ENCODE peak calls at places on chromosomes 7 and 10, in six cellular contexts. C, N, P, W, I and D are unnamed samples.

GRCh38 chr10:4615042-4615441 is 211.0 kb upstream of the AKR1E2 start:
- DNase-seq in C (no peak), N (no peak), P (no peak), W (no peak), I (no peak), D (no peak)

GRCh38 chr10:68052463-68052862 is 22.6 kb downstream of the HERC4 start:
- DNase-seq in C (no peak), N (no peak), P (no peak), W (no peak), I (no peak), D (no peak)

GRCh38 chr7:17598846-17599245 is 300.4 kb downstream of the AHR start:
- DNase-seq in C (no peak), N (no peak), P (no peak), W (no peak), I (no peak), D (no peak)

GRCh38 chr10:122688293-122688989 is 11.2 kb downstream of the C10orf120 start:
- DNase-seq in C (no peak), N (no peak), P (no peak), W (no peak), I (no peak), D (no peak)

GRCh38 chr7:2629740-2630681 is 1.8 kb upstream of the TTYH3 start:
- DNase-seq in C (no peak), N (no peak), P (no peak), W (no peak), I (peak), D (no peak)

GRCh38 chr7:130062246-130062645 is 8.1 kb upstream of the KLHDC10 start:
- DNase-seq in C (no peak), N (no peak), P (no peak), W (no peak), I (no peak), D (no peak)

GRCh38 chr10:12252882-12253546 is 57.0 kb downstream of the CDC123 start:
- DNase-seq in C (no peak), N (no peak), P (no peak), W (peak), I (no peak), D (no peak)

GRCh38 chr7:50335795-50336754 is 31.6 kb downstream of the IKZF1 start:
- DNase-seq in C (no peak), N (no peak), P (no peak), W (peak), I (no peak), D (no peak)

GRCh38 chr7:51034531-51035264 is 252.0 kb upstream of the GRB10 start:
- DNase-seq in C (no peak), N (no peak), P (no peak), W (no peak), I (no peak), D (no peak)

GRCh38 chr10:129760003-129760315 is 204.1 kb downstream of the EBF3 start:
- DNase-seq in C (no peak), N (no peak), P (no peak), W (no peak), I (no peak), D (no peak)

GRCh38 chr7:34066968-34067367 is 161.6 kb downstream of the BMPER start:
- DNase-seq in C (no peak), N (no peak), P (no peak), W (no peak), I (no peak), D (no peak)

GRCh38 chr7:25822823-25823222 is 329.2 kb upstream of the NFE2L3 start:
- DNase-seq in C (no peak), N (no peak), P (no peak), W (no peak), I (no peak), D (no peak)

GRCh38 chr7:110347091-110347490 is 743.8 kb upstream of the LRRN3 start:
- DNase-seq in C (no peak), N (no peak), P (no peak), W (no peak), I (no peak), D (no peak)

GRCh38 chr7:66837661-66838060 is 83.4 kb upstream of the TMEM248 start:
- DNase-seq in C (no peak), N (no peak), P (no peak), W (no peak), I (no peak), D (no peak)

GRCh38 chr7:20157456-20157855 is 59.7 kb downstream of the MACC1 start:
- DNase-seq in C (no peak), N (no peak), P (no peak), W (no peak), I (no peak), D (no peak)

GRCh38 chr7:43303740-43304241 is 191.3 kb downstream of the HECW1 start:
- DNase-seq in C (no peak), N (no peak), P (no peak), W (peak), I (no peak), D (no peak)

GRCh38 chr10:27783660-27784059 is 38.0 kb upstream of the MKX start:
- DNase-seq in C (no peak), N (no peak), P (peak), W (peak), I (peak), D (no peak)

GRCh38 chr7:43363429-43363894 is 219.4 kb upstream of the STK17A start:
- DNase-seq in C (no peak), N (no peak), P (no peak), W (no peak), I (no peak), D (no peak)

GRCh38 chr10:62620491-62620890 is 184.0 kb upstream of the ADO start:
- DNase-seq in C (no peak), N (no peak), P (no peak), W (no peak), I (no peak), D (no peak)

GRCh38 chr7:155922507-155922841 is 110.2 kb upstream of the SHH start:
- DNase-seq in C (no peak), N (no peak), P (no peak), W (no peak), I (no peak), D (no peak)

GRCh38 chr7:155919400-155920067 is 107.3 kb upstream of the SHH start:
- DNase-seq in C (no peak), N (no peak), P (no peak), W (no peak), I (no peak), D (no peak)

GRCh38 chr7:155920068-155920461 is 107.8 kb upstream of the SHH start:
- DNase-seq in C (no peak), N (no peak), P (no peak), W (no peak), I (no peak), D (no peak)

GRCh38 chr7:155921804-155922506 is 109.7 kb upstream of the SHH start:
- DNase-seq in C (no peak), N (no peak), P (no peak), W (no peak), I (no peak), D (no peak)

GRCh38 chr7:155921086-155921803 is 109.0 kb upstream of the SHH start:
- DNase-seq in C (no peak), N (no peak), P (no peak), W (no peak), I (no peak), D (no peak)
- TF ChIP-seq TAF1 in C (no peak), N (no peak), P (no peak), W (no peak), I (no peak), D (no peak)

DNA sequence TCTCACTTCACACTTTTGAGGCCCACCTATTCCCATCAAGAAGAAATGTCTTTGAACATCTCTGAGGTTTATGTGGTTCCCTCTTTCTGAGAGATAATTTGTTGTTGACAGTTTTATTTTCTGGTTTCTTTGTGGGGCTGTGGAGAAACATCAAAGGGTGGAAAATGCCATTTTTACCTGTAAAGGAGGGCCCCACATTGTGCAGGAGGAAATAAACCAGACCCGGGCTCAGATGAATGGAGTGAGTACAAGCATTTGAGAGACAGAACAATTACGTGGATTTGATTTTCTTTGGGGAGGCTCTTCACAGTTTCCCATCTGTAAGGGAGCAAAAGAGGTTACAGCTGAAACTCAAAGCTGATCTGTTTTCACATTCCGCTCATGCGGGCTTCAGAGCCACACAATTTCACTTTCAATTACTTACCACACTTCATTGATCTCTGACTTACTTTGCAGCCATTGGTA is 29.8 kb downstream of the ITPRIP start:
- DNase-seq in C (peak), N (no peak), P (no peak), W (no peak), I (no peak), D (no peak)
- TF ChIP-seq POLR2A in C (no peak), N (no peak), P (no peak), W (no peak), I (no peak), D (no peak)

DNA sequence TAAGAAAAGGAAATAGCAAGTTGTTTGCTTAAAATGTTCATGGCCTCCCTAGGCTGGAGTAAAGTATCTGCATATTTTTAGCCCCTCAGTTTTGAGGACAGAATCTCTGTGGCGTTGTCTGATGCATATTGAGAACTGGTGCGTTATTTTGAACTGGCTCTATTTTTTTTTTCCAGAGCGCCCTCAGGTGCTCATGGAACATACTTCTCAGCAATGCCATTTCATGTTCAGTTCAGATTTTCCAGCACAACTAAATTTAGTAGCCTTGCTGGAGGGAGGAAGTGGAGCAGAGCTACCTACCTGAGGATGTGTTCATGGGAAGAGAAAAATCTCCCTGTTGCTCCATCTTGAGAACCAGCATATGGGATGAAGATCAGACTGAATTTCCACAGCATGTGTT is 870.5 kb downstream of the LRMDA start:
- DNase-seq in C (no peak), N (no peak), P (no peak), W (no peak), I (peak), D (no peak)
- TF ChIP-seq TAF1 in C (no peak), N (no peak), P (no peak), W (no peak), I (no peak), D (no peak)

GRCh38 chr7:131107343-131108211 is 220.1 kb upstream of the MKLN1 start:
- DNase-seq in C (no peak), N (peak), P (no peak), W (peak), I (peak), D (peak)
- TF ChIP-seq POLR2A in C (peak), N (peak), P (no peak), W (peak), I (peak), D (peak)

DNA sequence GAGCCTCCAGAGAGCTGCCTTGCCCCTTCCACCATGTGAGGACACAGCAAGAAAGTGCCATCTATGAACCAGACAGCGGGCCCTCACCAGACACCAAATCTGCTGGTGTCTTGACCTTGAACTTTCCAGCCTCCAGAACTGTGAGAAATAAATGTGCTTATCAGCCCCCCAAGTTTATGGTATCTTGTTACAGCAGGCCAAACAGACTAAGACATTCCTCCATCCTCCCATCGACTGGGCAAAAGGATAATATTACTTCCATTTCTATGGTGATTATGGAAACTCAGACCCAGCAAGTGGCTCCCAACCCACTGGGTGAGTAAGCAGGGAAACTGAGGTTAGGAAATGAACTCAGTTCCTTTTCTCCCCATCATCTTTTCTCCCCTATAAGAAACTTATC is 288.4 kb downstream of the KCNMA1 start:
- DNase-seq in C (no peak), N (no peak), P (no peak), W (no peak), I (no peak), D (no peak)
- TF ChIP-seq TAF1 in C (no peak), N (no peak), P (no peak), W (no peak), I (no peak), D (no peak)

DNA sequence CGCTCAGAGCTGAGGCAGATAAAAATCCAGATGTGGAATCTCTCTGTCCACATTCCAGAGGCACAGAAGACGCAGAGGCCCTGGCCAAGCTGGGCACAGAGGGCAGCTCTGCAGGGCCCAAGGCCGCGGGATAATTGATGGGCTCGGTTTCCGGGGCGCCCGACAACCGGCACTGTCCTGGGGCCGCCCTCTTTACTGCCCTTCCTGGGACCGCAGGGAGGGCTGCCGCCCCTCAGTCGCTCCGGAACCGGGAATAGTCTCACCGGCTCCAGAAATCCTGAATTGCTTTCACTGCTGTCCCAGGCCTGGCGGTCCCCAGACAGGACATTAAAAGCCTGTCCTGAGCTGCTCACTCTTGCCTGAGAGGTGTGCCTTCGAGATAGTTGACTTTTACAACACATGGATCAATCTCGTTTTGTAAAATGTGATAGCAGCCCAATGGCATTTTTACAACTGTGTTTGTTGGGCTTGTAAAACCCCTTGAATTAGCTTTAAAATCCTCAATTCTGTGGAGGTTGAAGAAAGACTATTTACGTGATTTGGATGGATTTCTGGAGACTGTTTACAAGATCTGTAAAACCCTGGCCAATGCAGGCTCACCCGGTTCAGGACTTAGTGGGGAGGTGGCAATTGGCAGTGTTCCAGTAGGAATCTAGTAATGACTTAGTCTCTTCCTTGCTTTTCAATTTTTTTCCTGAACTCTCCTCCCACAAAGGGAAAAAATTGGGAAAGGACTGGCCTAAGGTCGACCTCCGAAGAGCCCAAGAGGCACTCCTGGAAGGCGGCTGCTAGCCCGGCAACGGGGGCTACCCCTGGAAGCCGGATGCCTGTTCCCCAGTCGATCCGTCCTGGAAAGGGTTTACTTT is 1.4 kb upstream of the HOXA6 start:
- DNase-seq in C (no peak), N (no peak), P (no peak), W (no peak), I (no peak), D (no peak)
- TF ChIP-seq POLR2A in C (no peak), N (no peak), P (no peak), W (no peak), I (no peak), D (no peak)

GRCh38 chr7:133372337-133372736 is 119.5 kb downstream of the EXOC4 start:
- DNase-seq in C (no peak), N (no peak), P (no peak), W (no peak), I (no peak), D (no peak)

GRCh38 chr7:133376514-133376913 is 123.6 kb downstream of the EXOC4 start:
- DNase-seq in C (no peak), N (no peak), P (no peak), W (no peak), I (no peak), D (no peak)
- TF ChIP-seq TAF1 in C (no peak), N (no peak), P (no peak), W (no peak), I (no peak), D (no peak)

GRCh38 chr10:72334832-72335393 is 19.8 kb downstream of the DNAJB12 start:
- DNase-seq in C (peak), N (peak), P (no peak), W (no peak), I (peak), D (peak)
- TF ChIP-seq POLR2A in C (peak), N (no peak), P (no peak), W (no peak), I (peak), D (no peak)

DNA sequence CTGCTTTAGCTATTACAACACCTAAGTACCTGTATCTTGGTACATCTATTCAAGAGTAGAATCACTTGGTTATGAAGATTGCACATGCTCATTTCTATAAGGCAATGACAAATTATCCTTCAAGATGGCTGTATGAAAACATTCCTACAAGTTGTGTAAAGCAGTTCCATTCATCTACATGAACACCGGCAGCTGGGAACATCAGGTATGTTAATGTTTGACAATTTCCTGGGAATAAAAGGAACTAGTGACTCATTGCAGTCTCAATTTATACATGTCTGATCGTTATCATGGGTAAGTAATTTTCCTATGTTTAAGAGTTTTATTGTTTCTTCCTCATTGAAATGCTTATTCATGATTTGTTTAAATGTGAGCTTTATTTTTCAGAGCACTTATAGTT is 203.2 kb upstream of the SEMA3E start:
- DNase-seq in C (no peak), N (no peak), P (no peak), W (no peak), I (no peak), D (no peak)
- TF ChIP-seq TAF1 in C (no peak), N (no peak), P (no peak), W (no peak), I (no peak), D (no peak)

GRCh38 chr7:152436279-152437147 is 710 bp upstream of the KMT2C start:
- DNase-seq in C (no peak), N (peak), P (peak), W (peak), I (peak), D (peak)
- TF ChIP-seq POLR2A in C (peak), N (no peak), P (no peak), W (peak), I (peak), D (peak)